ENCODE peak calls at places on chromosomes 4 and X, in four cellular contexts. W is transverse colon, V is substantia nigra, Q is esophagus squamous epithelium. I is an unnamed sample.

GRCh38 chr4:39660045-39660444 is 21.4 kb upstream of the SMIM14 start:
- DNase-seq in W (no peak), V (no peak), Q (no peak), I (no peak)

GRCh38 chrX:116281106-116281505 is 110.6 kb downstream of the AGTR2 start:
- DNase-seq in W (peak), V (no peak), Q (no peak), I (no peak)

GRCh38 chr4:16026155-16026761 is 57.6 kb downstream of the PROM1 start:
- DNase-seq in W (no peak), V (no peak), Q (no peak), I (no peak)

GRCh38 chr4:76716658-76717057 is 181.3 kb downstream of the SOWAHB start:
- DNase-seq in W (no peak), V (no peak), Q (no peak), I (no peak)

GRCh38 chr4:167233523-167234387 is 539 bp downstream of the SPOCK3 start:
- DNase-seq in W (no peak), V (peak), Q (no peak), I (no peak)

GRCh38 chr4:26529479-26529878 is 39.2 kb upstream of the CCKAR start:
- DNase-seq in W (no peak), V (no peak), Q (no peak), I (no peak)

GRCh38 chrX:19888419-19888879 is 1.0 kb upstream of the SH3KBP1 start:
- DNase-seq in W (no peak), V (peak), Q (no peak), I (peak)

GRCh38 chr4:163493643-163494359 is 689 bp upstream of the TMA16 start:
- DNase-seq in W (peak), V (no peak), Q (no peak), I (no peak)

GRCh38 chrX:111006119-111006518 is 89.9 kb upstream of the PAK3 start:
- DNase-seq in W (no peak), V (no peak), Q (no peak), I (no peak)

GRCh38 chr4:688695-689497 is at the start of gene SLC49A3:
- DNase-seq in W (peak), V (no peak), Q (no peak), I (no peak)
- H3K27ac ChIP-seq in W (peak), V (peak), Q (peak), I (peak)

GRCh38 chrX:149515954-149516602 is 11.0 kb upstream of the IDS start:
- DNase-seq in W (no peak), V (no peak), Q (no peak), I (no peak)

GRCh38 chrX:149513713-149514427 is 8.8 kb upstream of the IDS start:
- DNase-seq in W (no peak), V (no peak), Q (no peak), I (no peak)

GRCh38 chrX:149518236-149518635 is 13.1 kb upstream of the IDS start:
- DNase-seq in W (no peak), V (no peak), Q (no peak), I (no peak)

GRCh38 chrX:149517308-149517707 is 12.2 kb upstream of the IDS start:
- DNase-seq in W (no peak), V (no peak), Q (no peak), I (no peak)

GRCh38 chrX:149516604-149517003 is 11.5 kb upstream of the IDS start:
- DNase-seq in W (no peak), V (no peak), Q (no peak), I (no peak)
- H3K27ac ChIP-seq in W (no peak), V (no peak), Q (no peak), I (no peak)

GRCh38 chrX:153828308-153828707 is 2.0 kb downstream of the PDZD4 start:
- DNase-seq in W (no peak), V (no peak), Q (no peak), I (no peak)

GRCh38 chrX:153829549-153829798 is 870 bp downstream of the PDZD4 start:
- DNase-seq in W (no peak), V (no peak), Q (no peak), I (no peak)

GRCh38 chrX:153827903-153828302 is 2.4 kb downstream of the PDZD4 start:
- DNase-seq in W (no peak), V (no peak), Q (no peak), I (no peak)

GRCh38 chrX:153829799-153830631 is at the start of gene PDZD4:
- DNase-seq in W (no peak), V (no peak), Q (no peak), I (no peak)

DNA sequence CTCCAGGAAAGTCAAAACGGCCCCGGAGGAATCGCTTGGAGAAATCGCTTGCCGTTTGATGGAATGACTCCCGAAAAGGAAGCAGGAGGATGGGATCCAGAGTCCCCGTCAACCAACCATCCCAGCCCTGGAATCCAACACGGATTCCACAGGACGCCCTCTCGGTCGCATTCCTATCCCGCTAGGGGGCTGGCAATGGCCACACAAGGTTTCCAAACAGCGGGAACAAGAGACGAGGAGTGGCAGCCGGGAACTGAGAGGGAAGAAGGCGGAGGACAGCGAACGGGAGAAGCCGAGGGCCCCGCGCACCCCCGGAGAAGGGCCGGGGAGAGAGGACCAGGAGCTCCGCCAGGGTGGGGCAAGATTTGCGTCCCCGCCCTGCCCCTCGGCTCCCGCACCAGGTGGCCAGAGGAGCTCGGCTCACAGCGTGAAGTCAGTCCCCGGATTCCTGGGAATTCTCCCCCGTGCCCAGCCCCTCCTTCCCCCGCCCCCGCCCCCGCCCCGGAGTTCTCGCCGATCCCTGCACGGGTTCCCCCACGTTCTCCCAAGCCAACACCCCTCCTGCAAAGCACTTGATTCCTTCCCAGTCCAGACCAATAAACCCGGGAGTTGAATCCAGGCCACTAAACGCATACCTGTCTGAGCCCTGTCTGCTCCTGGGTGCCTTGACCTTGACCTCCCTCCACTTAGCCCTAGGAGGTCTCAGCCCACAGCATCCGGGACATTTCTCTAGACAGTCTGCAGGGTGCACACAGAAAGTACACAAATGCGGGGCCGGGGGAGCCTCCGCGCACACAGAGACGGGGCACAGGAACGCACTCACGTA is 1.4 kb downstream of the PDZD4 start:
- DNase-seq in W (no peak), V (no peak), Q (no peak), I (no peak)
- H3K27ac ChIP-seq in W (peak), V (no peak), Q (no peak), I (peak)

GRCh38 chr4:141177171-141177570 is 43.5 kb upstream of the ZNF330 start:
- DNase-seq in W (no peak), V (no peak), Q (no peak), I (no peak)

GRCh38 chr4:141179474-141180026 is 41.1 kb upstream of the ZNF330 start:
- DNase-seq in W (no peak), V (no peak), Q (no peak), I (no peak)

DNA sequence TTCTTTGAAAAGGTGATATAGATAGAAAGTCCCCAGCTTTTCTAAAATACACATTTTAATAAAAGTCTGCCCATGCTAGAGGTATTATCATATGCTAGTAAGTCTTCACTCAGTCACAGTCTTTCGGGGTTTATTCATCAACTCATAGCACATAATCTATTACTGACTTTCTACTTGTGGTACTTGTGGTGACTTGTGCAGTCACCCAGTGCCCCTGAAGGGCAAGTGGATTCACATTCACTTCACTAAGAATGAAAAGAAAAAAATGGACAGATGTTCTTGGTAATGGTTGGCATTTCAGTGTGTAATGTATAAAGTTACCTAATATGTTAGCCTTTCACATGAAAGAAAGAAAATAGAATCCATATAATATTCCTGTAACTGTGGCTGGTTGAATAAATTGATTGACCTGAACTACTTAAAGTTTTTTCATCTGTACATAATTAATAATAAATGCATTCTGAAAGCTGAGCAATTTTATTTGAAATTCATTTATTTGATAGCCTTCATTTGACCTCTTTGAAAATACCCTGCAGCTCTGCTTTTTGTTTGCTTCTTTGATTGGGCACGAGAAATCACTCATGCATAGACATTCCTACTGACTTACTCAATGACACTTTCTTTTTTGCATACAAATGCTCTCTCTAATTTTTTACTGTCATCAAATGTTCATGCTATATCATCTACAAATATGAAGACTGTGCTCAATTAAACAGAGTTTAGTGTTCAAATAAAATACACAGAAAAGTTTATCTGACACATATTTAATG is 39.5 kb upstream of the ZNF330 start:
- DNase-seq in W (no peak), V (no peak), Q (no peak), I (no peak)
- H3K27ac ChIP-seq in W (no peak), V (no peak), Q (no peak), I (no peak)

GRCh38 chr4:48271048-48271452 is 1.4 kb upstream of the TEC start:
- DNase-seq in W (no peak), V (no peak), Q (no peak), I (no peak)

GRCh38 chr4:48270516-48270897 is 869 bp upstream of the TEC start:
- DNase-seq in W (no peak), V (no peak), Q (no peak), I (no peak)

GRCh38 chr4:48267574-48267973 is 2.1 kb downstream of the TEC start:
- DNase-seq in W (no peak), V (no peak), Q (no peak), I (no peak)

GRCh38 chr4:48269861-48270515 is 350 bp upstream of the TEC start:
- DNase-seq in W (peak), V (peak), Q (peak), I (peak)

GRCh38 chr4:48268956-48269860 is at the start of gene TEC:
- DNase-seq in W (peak), V (no peak), Q (peak), I (peak)
- H3K27ac ChIP-seq in W (peak), V (peak), Q (peak), I (peak)

GRCh38 chr4:182447938-182448280 is 204.7 kb downstream of the TENM3 start:
- DNase-seq in W (no peak), V (no peak), Q (no peak), I (peak)
- H3K27ac ChIP-seq in W (peak), V (peak), Q (peak), I (no peak)